ENCODE peak calls at places on chromosome 13, in eight cellular contexts. M is pancreas; A is tibial artery; D is prostate gland; T is CD8-positive, alpha-beta T cell; W is GM12878; Q is right lobe of liver; K is BE2C. S is an unnamed sample.
A peak's percentile ranks its signal among the peaks of the same experiment; 100 is the strongest.

GRCh38 chr13:114145256-114145655 is 12.8 kb upstream of the RASA3 start:
- DNase-seq in M (no peak), D (no peak), T (no peak), W (no peak), A (peak; percentile 46), Q (peak; percentile 23), K (no peak), S (no peak)

GRCh38 chr13:73228546-73228945 is 169.7 kb downstream of the KLF5 start:
- DNase-seq in D (no peak), T (peak; percentile 13), K (no peak), M (no peak), Q (no peak), W (no peak), A (no peak), S (no peak)

GRCh38 chr13:113137656-113138292 is 15.2 kb downstream of the F10 start:
- DNase-seq in Q (no peak), T (no peak), D (no peak), K (no peak), M (no peak), A (no peak), W (no peak), S (no peak)

GRCh38 chr13:49606747-49607648 is 21.3 kb upstream of the ARL11 start:
- DNase-seq in M (peak; percentile 88), A (peak; percentile 90), W (peak; percentile 61), K (peak; percentile 86), T (peak; percentile 81), Q (peak; percentile 88), D (peak; percentile 88), S (peak; percentile 66)

GRCh38 chr13:31767175-31767900 is 28.0 kb downstream of the RXFP2 start:
- DNase-seq in A (no peak), D (no peak), W (no peak), T (no peak), K (no peak), M (no peak), Q (no peak), S (peak; percentile 61)

GRCh38 chr13:38202730-38203129 is 146.9 kb upstream of the UFM1 start:
- DNase-seq in D (no peak), W (no peak), A (no peak), Q (no peak), M (no peak), T (no peak), K (no peak), S (peak; percentile 72)

GRCh38 chr13:38687246-38688229 is 661 bp downstream of the FREM2 start:
- DNase-seq in K (no peak), M (peak; percentile 24), W (no peak), A (no peak), D (peak; percentile 12), Q (peak; percentile 59), T (no peak), S (peak; percentile 28)

GRCh38 chr13:62302341-62302740 is 886.7 kb upstream of the PCDH20 start:
- DNase-seq in K (no peak), A (no peak), M (no peak), D (no peak), Q (no peak), W (no peak), T (no peak), S (no peak)

GRCh38 chr13:107713314-107713713 is 502.0 kb downstream of the LIG4 start:
- DNase-seq in W (no peak), M (no peak), D (no peak), Q (no peak), T (no peak), A (no peak), K (no peak), S (no peak)

GRCh38 chr13:58472483-58472882 is 840.9 kb downstream of the PCDH17 start:
- DNase-seq in M (no peak), T (no peak), K (no peak), A (no peak), D (no peak), W (no peak), Q (no peak), S (no peak)

GRCh38 chr13:21884965-21885567 is 214.2 kb downstream of the FGF9 start:
- DNase-seq in Q (no peak), W (no peak), M (no peak), K (no peak), A (no peak), T (no peak), D (no peak), S (no peak)

GRCh38 chr13:98821372-98822237 is 69.1 kb upstream of the SLC15A1 start:
- DNase-seq in Q (no peak), W (no peak), M (no peak), A (no peak), K (no peak), D (no peak), T (no peak), S (no peak)

GRCh38 chr13:93260591-93260990 is 34.0 kb downstream of the GPC6 start:
- DNase-seq in A (no peak), T (no peak), W (no peak), Q (no peak), D (no peak), K (no peak), M (no peak), S (no peak)

GRCh38 chr13:24313449-24313848 is 4.1 kb downstream of the C1QTNF9 start:
- DNase-seq in A (no peak), M (no peak), W (no peak), T (no peak), D (no peak), K (no peak), Q (no peak), S (no peak)

GRCh38 chr13:82802528-82802927 is 1079.7 kb downstream of the SLITRK1 start:
- DNase-seq in A (no peak), M (no peak), T (no peak), D (no peak), Q (no peak), K (no peak), W (no peak), S (no peak)

DNA sequence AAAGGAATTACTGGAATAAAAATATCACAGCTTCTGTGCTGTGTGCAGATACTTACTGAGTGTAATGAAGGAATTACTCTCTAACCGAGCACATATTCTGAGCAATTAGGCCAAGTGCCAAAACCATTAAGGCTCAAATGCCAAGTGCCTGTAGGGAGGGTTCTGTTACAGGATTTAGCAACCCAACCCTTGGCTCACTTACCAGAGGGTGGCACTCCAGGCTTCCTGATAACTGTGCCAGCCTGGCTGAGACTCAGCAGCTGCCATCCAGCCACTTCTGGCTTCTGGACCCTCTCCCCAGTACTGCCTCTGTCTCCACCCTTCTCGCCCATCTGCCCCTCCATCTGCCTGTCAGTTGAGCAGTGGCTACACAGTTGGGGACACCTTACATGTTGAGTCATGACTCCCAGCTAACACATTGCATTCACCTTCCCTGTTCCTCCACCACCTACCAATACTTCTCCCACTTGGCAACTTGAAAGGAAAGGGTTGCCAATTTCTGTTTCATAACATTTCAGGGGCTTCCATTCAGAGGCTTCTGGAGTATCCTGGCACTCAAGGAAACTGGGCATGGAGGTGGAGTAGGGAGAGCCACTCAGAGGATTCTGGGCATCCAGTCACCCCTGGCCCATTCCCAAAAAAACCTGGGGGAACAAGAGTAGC is 110.5 kb downstream of the COG6 start:
- DNase-seq in A (no peak), M (peak; percentile 31), T (no peak), K (peak; percentile 24), Q (peak; percentile 65), D (peak; percentile 52), W (no peak), S (no peak)
- TF ChIP-seq CTCF in A (no peak), M (no peak), T (no peak), K (peak; percentile 40), Q (peak; percentile 18), D (no peak), W (peak; percentile 21), S (peak; percentile 63)

DNA sequence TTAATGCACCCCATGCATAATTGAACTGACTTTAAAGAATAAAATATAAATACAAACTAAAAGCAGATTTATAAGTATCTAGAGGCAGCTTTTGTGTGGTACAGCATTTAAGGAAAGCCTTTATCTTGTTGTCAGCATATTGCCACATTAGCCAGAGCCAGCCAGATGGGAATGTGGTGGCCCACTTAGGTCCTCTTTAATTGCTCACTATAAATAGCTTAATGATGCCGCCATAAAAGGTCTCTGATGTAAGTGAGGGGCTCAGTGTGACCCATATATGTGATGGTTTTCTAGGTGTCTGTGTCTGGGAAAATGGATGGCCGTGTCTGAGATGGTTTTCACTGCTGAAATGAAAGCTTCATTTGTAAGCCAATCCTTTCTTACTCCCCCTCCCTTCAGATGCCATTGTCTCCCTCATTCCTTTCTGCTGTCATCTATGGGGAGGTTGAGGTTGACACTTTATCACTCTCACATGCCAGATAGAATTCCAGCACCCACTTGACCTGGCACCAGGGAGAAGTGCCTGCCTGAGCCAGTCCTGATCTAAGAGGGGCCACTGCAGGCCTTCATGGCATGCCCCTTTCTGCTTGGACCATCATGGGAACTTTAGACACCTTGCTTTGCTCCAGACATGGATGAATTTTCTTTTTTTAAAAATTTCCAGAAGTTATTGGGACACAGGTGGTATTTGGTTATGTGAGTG is 135.3 kb downstream of the MTUS2 start:
- DNase-seq in D (no peak), K (no peak), A (no peak), T (no peak), Q (no peak), W (no peak), M (no peak), S (no peak)
- H3K4me1 ChIP-seq in D (no peaks in the 10 kb centered on the region), K (no peaks in the 10 kb centered on the region), A (no peaks in the 10 kb centered on the region), T (no peaks in the 10 kb centered on the region), Q (no peaks in the 10 kb centered on the region), W (no peaks in the 10 kb centered on the region), M (no peaks in the 10 kb centered on the region), S (no peaks in the 10 kb centered on the region)

GRCh38 chr13:96966415-96967102 is 27.7 kb downstream of the OXGR1 start:
- DNase-seq in K (no peak), D (no peak), W (no peak), M (no peak), A (no peak), T (no peak), Q (no peak), S (no peak)

GRCh38 chr13:96967248-96967745 is 27.0 kb downstream of the OXGR1 start:
- DNase-seq in A (no peak), D (no peak), M (no peak), K (peak; percentile 27), Q (no peak), W (no peak), T (no peak), S (no peak)

GRCh38 chr13:96960379-96960778 is 33.9 kb downstream of the OXGR1 start:
- DNase-seq in W (no peak), M (no peak), A (no peak), T (no peak), D (no peak), Q (no peak), K (no peak), S (no peak)

GRCh38 chr13:96968027-96968426 is 26.2 kb downstream of the OXGR1 start:
- DNase-seq in W (no peak), A (no peak), M (no peak), Q (no peak), D (no peak), T (no peak), K (no peak), S (no peak)

GRCh38 chr13:96963786-96964475 is 30.3 kb downstream of the OXGR1 start:
- DNase-seq in W (no peak), M (no peak), K (no peak), D (no peak), A (no peak), T (no peak), Q (no peak), S (no peak)
- TF ChIP-seq CTCF in W (no peak), M (no peak), K (peak; percentile 55), D (no peak), A (no peak), T (no peak), Q (no peak), S (peak; percentile 33)

DNA sequence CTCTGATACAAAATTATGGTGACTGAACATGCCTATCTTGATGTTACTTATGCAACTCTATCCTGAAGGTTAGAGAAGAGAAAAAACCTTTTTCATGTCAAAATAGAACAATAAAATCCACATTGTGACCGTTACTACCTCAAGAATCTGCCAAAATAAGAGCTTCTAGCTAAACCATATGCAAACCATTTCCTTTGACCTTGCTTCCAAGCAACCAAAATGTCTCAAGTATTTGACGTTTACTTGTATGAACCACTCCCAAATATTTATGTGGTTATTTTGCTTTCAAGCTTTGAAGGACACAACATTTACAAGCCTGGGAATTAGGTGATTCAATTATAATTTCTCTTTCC is 13.9 kb downstream of the FOXO1 start:
- DNase-seq in T (no peak), W (no peak), D (no peak), Q (no peak), A (no peak), M (no peak), K (no peak), S (no peak)
- H3K4me1 ChIP-seq in T (peaks cover 88% of the 10 kb centered on the region), W (peaks cover 36% of the 10 kb centered on the region), D (peaks cover 4% of the 10 kb centered on the region), Q (peaks cover 4% of the 10 kb centered on the region), A (peaks cover 29% of the 10 kb centered on the region), M (peaks cover 20% of the 10 kb centered on the region), K (peaks cover 2% of the 10 kb centered on the region), S (peaks cover 23% of the 10 kb centered on the region)

S was measured in foreskin keratinocyte.